ENCODE peak calls at places on chromosomes 1 and 21, in six cellular contexts. E, R, W, C, T and K are unnamed samples.

GRCh38 chr1:236110137-236110536 is 32.2 kb upstream of the GPR137B start:
- DNase-seq in E (no peak), R (no peak), W (no peak), C (no peak), T (no peak), K (no peak)

GRCh38 chr1:23776198-23776597 is 2.0 kb upstream of the PITHD1 start:
- DNase-seq in E (no peak), R (no peak), W (no peak), C (no peak), T (no peak), K (no peak)

GRCh38 chr21:45415943-45416611 is 11.1 kb downstream of the COL18A1 start:
- DNase-seq in E (no peak), R (no peak), W (no peak), C (peak), T (peak), K (no peak)

GRCh38 chr1:31943546-31944184 is 5.5 kb upstream of the PTP4A2 start:
- DNase-seq in E (peak), R (no peak), W (no peak), C (no peak), T (no peak), K (peak)

GRCh38 chr21:44871576-44872265 is 1.8 kb downstream of the PTTG1IP start:
- DNase-seq in E (peak), R (peak), W (no peak), C (peak), T (peak), K (no peak)

GRCh38 chr1:14705824-14706223 is 107.3 kb downstream of the KAZN start:
- DNase-seq in E (no peak), R (no peak), W (no peak), C (no peak), T (no peak), K (no peak)

GRCh38 chr1:20430355-20431290 is 55.4 kb downstream of the CAMK2N1 start:
- DNase-seq in E (no peak), R (peak), W (no peak), C (no peak), T (peak), K (peak)

GRCh38 chr1:34930702-34931071 is 1.2 kb upstream of the DLGAP3 start:
- DNase-seq in E (no peak), R (no peak), W (no peak), C (no peak), T (no peak), K (no peak)

GRCh38 chr1:18362150-18362549 is 118.6 kb upstream of the KLHDC7A start:
- DNase-seq in E (no peak), R (no peak), W (no peak), C (no peak), T (no peak), K (no peak)

GRCh38 chr1:202689082-202689481 is 21.2 kb downstream of the SYT2 start:
- DNase-seq in E (no peak), R (no peak), W (no peak), C (no peak), T (no peak), K (no peak)

GRCh38 chr1:163897401-163898169 is 575.8 kb downstream of the NUF2 start:
- DNase-seq in E (no peak), R (peak), W (no peak), C (peak), T (no peak), K (no peak)

GRCh38 chr1:179177614-179178013 is 51.9 kb downstream of the ABL2 start:
- DNase-seq in E (no peak), R (no peak), W (no peak), C (no peak), T (no peak), K (no peak)

GRCh38 chr1:41482001-41482765 is 2.3 kb downstream of the EDN2 start:
- DNase-seq in E (peak), R (peak), W (no peak), C (peak), T (no peak), K (no peak)

GRCh38 chr1:162619076-162619475 is 13.2 kb upstream of the DDR2 start:
- DNase-seq in E (no peak), R (no peak), W (no peak), C (no peak), T (no peak), K (no peak)

GRCh38 chr21:33998809-33999208 is 74.6 kb upstream of the MRPS6 start:
- DNase-seq in E (no peak), R (no peak), W (no peak), C (no peak), T (no peak), K (no peak)

GRCh38 chr1:19191811-19192210 is 18.3 kb downstream of the UBR4 start:
- DNase-seq in E (no peak), R (no peak), W (no peak), C (no peak), T (no peak), K (no peak)

DNA sequence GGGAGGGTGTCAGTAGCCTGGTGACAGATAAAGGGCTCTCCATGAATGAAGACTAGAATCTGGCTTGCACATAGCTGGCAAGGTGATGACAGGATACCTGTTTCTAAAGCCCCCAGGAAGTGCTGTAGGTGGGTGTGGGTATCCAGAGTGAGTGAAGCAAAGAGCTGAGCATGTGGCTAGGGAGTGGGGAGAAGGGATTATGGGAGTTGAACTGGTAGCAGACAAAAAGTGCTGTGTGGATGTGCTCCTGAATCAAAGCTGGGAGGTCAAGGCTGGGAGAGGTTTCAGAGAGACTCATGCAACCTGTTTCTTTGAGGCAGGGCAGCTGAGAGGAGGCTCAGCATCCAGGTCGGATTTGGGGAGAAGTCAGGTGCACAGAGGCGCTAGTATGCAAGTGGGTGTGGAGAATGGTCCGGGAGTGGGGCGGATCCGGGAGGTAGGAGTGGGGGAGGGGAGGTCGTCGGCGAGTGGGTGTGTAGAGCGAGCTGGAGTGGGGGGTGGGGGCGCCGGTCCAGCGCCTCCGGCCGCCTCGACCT is 600 bp downstream of the ASTN1 start:
- DNase-seq in E (no peak), R (no peak), W (no peak), C (no peak), T (no peak), K (no peak)
- H3K4me3 ChIP-seq in E (no peak), R (no peak), W (no peak), C (no peak), T (peak), K (no peak)

GRCh38 chr1:65021792-65022191 is 55.4 kb upstream of the JAK1 start:
- DNase-seq in E (no peak), R (no peak), W (no peak), C (no peak), T (no peak), K (no peak)

GRCh38 chr1:65025794-65026193 is 59.4 kb upstream of the JAK1 start:
- DNase-seq in E (no peak), R (no peak), W (no peak), C (no peak), T (no peak), K (no peak)

GRCh38 chr1:65022264-65022663 is 55.9 kb upstream of the JAK1 start:
- DNase-seq in E (no peak), R (no peak), W (no peak), C (no peak), T (no peak), K (no peak)

GRCh38 chr1:65026235-65026634 is 59.9 kb upstream of the JAK1 start:
- DNase-seq in E (no peak), R (no peak), W (no peak), C (no peak), T (no peak), K (no peak)

DNA sequence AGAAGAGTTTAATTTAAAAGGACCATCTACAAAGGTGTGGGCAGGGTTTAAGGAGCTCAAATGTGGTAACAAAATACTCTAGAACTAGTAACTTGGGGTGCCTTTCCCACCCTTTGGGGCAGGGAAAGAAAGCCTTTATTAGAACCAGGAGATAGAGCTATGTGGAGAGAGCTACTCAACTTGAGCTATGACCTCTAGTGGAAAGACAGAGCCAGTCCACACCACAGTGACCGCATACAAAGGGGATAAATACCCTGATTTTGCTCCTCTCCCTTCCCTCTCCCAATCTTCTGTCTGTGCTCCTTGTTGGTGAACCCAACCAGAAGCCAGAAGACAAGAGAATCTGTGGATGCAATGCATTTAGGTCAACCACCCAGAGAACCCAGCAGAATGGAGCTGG is 54.4 kb upstream of the JAK1 start:
- DNase-seq in E (no peak), R (peak), W (no peak), C (no peak), T (no peak), K (no peak)
- TF ChIP-seq CTCF in E (no peak), R (peak), W (peak), C (peak), T (no peak), K (peak)

DNA sequence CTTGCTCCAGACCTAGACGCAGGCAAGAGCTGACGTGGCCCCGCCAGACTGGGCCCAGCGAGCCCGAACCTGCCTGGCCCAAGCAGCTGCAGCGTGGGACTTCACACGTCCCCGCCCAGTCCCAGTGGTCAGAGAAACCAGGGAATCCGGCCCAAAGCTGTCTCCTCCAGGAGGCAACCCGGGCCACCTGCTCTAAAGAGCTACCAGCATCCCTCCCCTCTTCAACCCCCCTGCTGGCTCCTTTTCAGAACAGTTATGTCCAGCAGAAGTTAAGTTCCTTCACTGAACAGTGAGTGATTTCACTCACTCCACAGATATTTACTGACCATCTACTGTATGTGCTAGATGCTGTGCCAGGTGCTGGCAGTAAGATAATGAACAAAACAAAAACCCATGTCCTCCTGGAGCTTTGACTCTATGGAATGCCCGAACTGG is 2.1 kb upstream of the EFNA1 start:
- DNase-seq in E (no peak), R (no peak), W (peak), C (no peak), T (peak), K (no peak)
- H3K4me3 ChIP-seq in E (no peak), R (no peak), W (peak), C (no peak), T (no peak), K (no peak)

DNA sequence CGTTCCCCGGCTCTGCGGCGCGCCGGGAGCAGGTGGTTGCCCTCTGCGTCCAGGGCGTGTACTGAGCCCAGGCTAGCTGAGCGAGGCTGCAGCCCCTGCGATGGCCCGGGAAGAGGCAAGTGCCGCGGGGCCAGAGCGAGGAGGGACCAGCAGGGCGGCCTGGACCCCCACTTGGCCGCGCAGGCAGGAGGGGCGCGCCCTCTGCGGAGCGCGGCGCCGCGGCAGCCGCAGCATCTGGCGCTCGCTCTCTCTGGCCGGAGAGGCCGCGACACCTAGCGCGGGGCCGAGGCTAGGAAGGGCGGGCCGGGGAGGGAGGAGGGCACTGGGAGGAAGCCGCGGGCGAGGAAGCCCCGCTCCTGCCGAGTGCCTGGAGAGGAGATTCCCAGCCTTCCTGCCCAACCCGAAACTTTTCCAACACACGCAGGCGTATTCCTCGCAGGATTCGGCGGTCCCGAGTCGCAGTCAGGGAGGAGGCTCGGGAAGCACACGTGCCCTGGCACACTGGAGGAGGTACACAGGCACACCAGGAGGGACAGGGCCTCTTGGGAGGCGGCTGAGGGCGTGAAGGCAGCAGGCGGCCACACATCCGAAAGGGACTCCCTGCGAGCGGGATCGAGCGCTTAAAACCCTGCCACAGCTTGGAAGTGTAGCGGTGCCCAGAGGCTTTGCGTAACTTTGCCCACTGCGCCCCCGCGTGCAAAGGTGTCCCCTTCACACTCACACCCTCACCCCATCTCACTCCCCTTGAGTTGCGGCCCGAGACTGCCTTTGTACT is 4.8 kb upstream of the PROX1 start:
- DNase-seq in E (no peak), R (no peak), W (no peak), C (peak), T (peak), K (no peak)
- TF ChIP-seq CTCF in E (no peak), R (no peak), W (no peak), C (peak), T (no peak), K (no peak)

GRCh38 chr1:39639333-39640130 is at the start of gene HEYL:
- DNase-seq in E (peak), R (peak), W (no peak), C (peak), T (peak), K (peak)
- H3K4me3 ChIP-seq in E (peak), R (peak), W (no peak), C (peak), T (peak), K (no peak)